ENCODE peak calls at places on chromosomes 6 and 20, in four cellular contexts. L, K, O and Y are unnamed samples.
A peak's percentile ranks its signal among the peaks of the same experiment; 100 is the strongest.

GRCh38 chr6:111646942-111647341 is 41.3 kb upstream of the TRAF3IP2 start:
- DNase-seq in K (no peak), O (no peak), L (no peak), Y (no peak)

GRCh38 chr6:42429042-42429574 is 22.6 kb downstream of the TRERF1 start:
- DNase-seq in K (no peak), O (no peak), L (no peak), Y (no peak)

GRCh38 chr20:59614714-59615113 is 10.4 kb downstream of the PHACTR3 start:
- DNase-seq in O (no peak), K (no peak), L (no peak), Y (no peak)

GRCh38 chr20:62148908-62149314 is 5.3 kb downstream of the SS18L1 start:
- DNase-seq in L (no peak), O (no peak), K (peak; percentile 51), Y (no peak)

GRCh38 chr20:59016795-59017492 is 2.3 kb upstream of the TUBB1 start:
- DNase-seq in O (no peak), L (no peak), K (peak; percentile 52), Y (no peak)

GRCh38 chr6:139852484-139853140 is 478.2 kb upstream of the CITED2 start:
- DNase-seq in L (no peak), K (no peak), O (no peak), Y (no peak)

GRCh38 chr6:118932421-118932820 is 2.5 kb downstream of the MCM9 start:
- DNase-seq in L (no peak), O (no peak), K (no peak), Y (no peak)

GRCh38 chr20:58131111-58131510 is 97.3 kb downstream of the ANKRD60 start:
- DNase-seq in L (no peak), O (no peak), K (no peak), Y (no peak)

GRCh38 chr6:21157186-21157929 is 436.2 kb upstream of the SOX4 start:
- DNase-seq in O (peak; percentile 53), K (no peak), L (no peak), Y (peak; percentile 19)

GRCh38 chr6:169253745-169254238 is at the start of gene THBS2:
- DNase-seq in L (no peak), O (no peak), K (no peak), Y (no peak)

GRCh38 chr20:57213291-57213690 is 53.1 kb downstream of the BMP7 start:
- DNase-seq in O (no peak), K (no peak), L (no peak), Y (no peak)

GRCh38 chr20:41408131-41408789 is 41.6 kb upstream of the EMILIN3 start:
- DNase-seq in L (no peak), O (peak; percentile 48), K (no peak), Y (no peak)

GRCh38 chr6:15061176-15061575 is 184.7 kb upstream of the JARID2 start:
- DNase-seq in K (no peak), L (no peak), O (no peak), Y (no peak)

DNA sequence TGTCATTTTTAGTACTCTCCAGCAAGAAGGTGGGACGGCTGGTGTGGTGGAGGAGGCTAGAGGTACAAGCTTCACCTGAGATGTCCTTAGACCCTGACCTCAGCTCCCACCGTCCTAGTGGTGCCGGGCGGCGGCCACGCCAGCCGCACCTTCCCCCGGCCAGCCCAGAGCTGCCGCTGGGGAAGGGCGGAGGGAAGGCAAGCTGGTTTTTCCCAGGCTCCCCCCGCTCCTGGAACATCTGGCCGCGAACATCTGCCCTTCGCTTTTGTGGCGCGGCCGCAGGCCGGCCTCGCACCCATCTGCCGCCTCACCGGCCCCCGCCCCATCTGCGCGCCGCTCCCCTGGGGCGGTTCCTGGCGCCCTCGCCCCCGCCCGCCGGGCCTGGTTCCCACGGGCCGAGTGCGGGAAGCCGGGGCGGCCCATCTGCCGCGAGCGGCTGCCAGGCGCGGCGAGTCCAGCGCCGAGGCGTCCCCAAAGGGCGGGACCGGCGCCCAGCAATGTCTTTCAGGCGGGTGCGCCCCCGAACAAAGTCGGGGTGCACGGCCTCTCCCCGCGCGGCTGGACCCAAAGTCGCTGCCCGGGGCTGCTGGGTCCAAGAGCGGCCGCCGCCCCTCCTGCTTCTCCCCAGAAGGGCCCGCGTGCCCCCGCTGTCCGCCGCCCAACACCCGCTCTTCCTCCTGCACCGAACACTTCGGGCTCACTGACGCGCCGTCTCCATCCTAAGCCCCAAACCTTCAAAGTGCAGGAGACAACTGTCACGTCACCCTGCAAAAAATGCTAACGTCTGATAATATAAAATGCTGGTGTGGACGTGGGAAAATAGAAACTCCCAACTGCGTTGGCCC is 17.3 kb upstream of the ID1 start:
- DNase-seq in K (no peak), L (peak; percentile 64), O (no peak), Y (peak; percentile 77)
- TF ChIP-seq USF2 in K (no peak), L (no peak), O (no peak), Y (no peak)

GRCh38 chr6:125273965-125274364 is 27.8 kb downstream of the HDDC2 start:
- DNase-seq in O (no peak), K (no peak), L (no peak), Y (no peak)
- TF ChIP-seq NFIC in O (no peak), K (no peak), L (peak; percentile 3), Y (no peak)

DNA sequence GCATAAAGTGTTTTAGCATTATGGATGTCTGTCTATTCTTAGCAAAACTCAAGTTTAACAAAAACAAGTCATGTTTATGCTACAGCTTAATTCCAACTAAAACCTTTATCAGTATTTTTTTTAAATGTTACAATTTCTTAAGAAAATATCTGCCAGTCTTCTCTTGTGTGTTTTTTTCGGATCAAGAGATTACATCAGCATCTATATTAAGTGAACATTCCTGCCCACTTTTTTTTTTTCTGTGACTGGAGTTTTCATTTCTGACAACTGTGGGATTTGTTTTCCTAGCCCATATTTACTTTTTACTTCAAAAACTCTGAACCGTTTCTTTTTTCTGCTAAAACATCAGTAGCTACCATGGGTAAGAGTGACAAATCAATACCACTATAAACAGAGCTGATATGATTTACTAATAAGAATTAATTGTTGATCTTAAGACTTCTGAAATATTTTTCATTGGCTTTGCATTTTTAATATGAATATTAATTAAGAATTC is 94.3 kb downstream of the EDN1 start:
- DNase-seq in K (no peak), O (no peak), L (no peak), Y (no peak)
- TF ChIP-seq USF2 in K (no peak), O (no peak), L (no peak), Y (no peak)

GRCh38 chr6:363291-363690 is 28.3 kb upstream of the IRF4 start:
- DNase-seq in O (no peak), K (no peak), L (no peak), Y (no peak)
- TF ChIP-seq NFIC in O (no peak), K (no peak), L (no peak), Y (no peak)

DNA sequence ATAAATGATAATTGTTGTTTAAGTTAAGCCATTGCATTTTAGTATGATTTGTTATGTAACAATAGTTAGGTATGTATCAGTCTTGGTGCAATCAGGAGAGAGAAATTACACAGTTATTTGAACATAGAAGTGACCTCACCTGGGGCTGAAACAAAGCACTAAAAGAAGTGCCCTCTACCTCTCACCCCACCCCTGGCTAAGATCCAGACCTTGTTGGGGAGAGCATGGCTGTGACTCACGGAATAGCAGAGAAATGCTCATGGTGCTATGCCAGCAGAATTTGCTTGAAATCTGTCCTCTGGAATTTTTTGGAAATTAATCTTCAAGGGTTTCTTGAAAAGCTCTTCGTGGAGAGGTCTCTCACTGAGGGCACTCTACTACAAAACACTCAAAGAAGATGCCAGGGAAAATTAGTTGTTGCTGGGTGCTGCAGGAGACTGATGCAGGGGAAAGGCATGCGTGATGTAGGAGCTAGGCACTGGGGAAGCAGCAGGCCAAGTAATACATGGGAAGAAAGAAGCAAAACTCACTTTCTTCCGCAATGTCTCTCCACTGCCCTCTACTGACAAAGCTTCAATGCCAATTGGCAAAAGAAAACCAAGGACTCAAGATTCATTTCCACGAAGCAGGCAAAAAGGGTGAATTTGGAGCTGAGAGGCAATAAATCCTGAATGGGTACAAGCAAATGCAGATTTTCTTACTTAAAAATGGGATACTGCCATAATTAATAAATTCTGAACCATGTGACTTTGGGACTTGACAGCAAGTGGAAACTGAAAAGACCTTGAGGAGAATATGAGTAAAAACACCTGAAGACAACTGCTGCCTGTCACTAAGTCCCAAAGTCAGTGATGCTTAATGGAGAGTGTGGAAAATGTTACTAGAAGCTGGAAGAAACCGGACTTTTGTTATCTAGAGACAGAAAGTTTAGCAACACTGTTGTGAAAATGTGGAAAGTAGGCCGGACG is 136.3 kb upstream of the ZNF184 start:
- DNase-seq in L (no peak), O (peak; percentile 56), K (peak; percentile 61), Y (no peak)
- TF ChIP-seq USF2 in L (no peak), O (no peak), K (no peak), Y (no peak)